ENCODE peak calls at places on chromosomes 5 and 9, in four cellular contexts. U is fibroblast of pulmonary artery, B is thyroid gland, K is retinal pigment epithelial cell. J is an unnamed sample.

GRCh38 chr5:168342151-168342825 is 50.8 kb downstream of the WWC1 start:
- DNase-seq in U (no peak), B (peak), K (no peak), J (no peak)

GRCh38 chr5:156615901-156616300 is 234.2 kb upstream of the PPP1R2B start:
- DNase-seq in U (no peak), B (no peak), K (no peak), J (no peak)

GRCh38 chr5:133867341-133867740 is 101.1 kb downstream of the C5orf15 start:
- DNase-seq in U (no peak), B (no peak), K (no peak), J (no peak)

GRCh38 chr5:51500-51823 is 40.5 kb upstream of the PLEKHG4B start:
- DNase-seq in U (no peak), B (no peak), K (no peak), J (no peak)

GRCh38 chr5:136162001-136162400 is 29.4 kb downstream of the SMAD5 start:
- DNase-seq in U (no peak), B (peak), K (no peak), J (peak)

GRCh38 chr5:2722901-2723300 is 28.6 kb downstream of the IRX2 start:
- DNase-seq in U (no peak), B (no peak), K (no peak), J (no peak)

GRCh38 chr9:128841704-128842492 is 12.3 kb upstream of the SPOUT1 start:
- DNase-seq in U (no peak), B (no peak), K (no peak), J (no peak)

GRCh38 chr5:14447958-14448881 is 133.4 kb upstream of the OTULINL start:
- DNase-seq in U (peak), B (peak), K (no peak), J (peak)

GRCh38 chr5:141680751-141681201 is 1.3 kb downstream of the ARAP3 start:
- DNase-seq in U (peak), B (peak), K (no peak), J (no peak)

GRCh38 chr9:130327070-130327780 is 61.7 kb downstream of the HMCN2 start:
- DNase-seq in U (no peak), B (no peak), K (no peak), J (no peak)

GRCh38 chr5:176647870-176648466 is 684 bp downstream of the TSPAN17 start:
- DNase-seq in U (peak), B (peak), K (no peak), J (no peak)

GRCh38 chr5:176646707-176647029 is 616 bp upstream of the TSPAN17 start:
- DNase-seq in U (no peak), B (no peak), K (no peak), J (no peak)

GRCh38 chr5:176644878-176645670 is 2.2 kb upstream of the TSPAN17 start:
- DNase-seq in U (no peak), B (no peak), K (no peak), J (no peak)

GRCh38 chr5:176647030-176647869 is at the start of gene TSPAN17:
- DNase-seq in U (peak), B (peak), K (peak), J (peak)

DNA sequence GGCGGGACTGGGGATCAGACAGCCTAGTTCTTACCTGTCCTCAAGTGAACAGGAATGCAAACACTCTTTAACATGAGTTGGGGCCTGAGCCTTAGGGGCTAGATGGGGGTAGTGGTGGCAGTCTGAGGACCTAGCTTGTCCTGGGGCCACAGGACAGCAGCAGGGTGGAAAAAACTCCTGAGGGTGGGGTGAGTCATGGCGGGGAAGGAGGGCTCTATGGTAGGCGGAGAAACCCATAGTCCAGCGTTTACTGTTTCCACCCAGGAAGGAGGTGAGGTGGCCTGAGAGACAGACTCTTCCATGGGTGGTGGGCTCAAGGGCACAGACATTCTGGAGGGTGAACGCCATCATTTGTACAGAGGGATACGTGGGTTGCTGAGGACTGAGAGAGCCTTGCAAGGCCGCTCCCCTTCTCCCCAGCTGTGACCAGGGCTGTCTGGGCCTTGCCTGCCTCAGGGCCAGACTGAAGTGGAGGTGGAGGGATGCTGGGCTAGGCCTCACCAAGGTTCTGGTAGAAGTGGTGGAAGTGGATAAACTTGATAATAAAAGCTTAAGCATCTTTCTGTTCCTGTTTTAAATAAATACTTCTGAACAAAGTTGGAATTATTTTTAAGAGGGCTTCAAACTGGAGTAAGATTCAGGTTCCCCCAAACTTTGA is 1.1 kb upstream of the TSPAN17 start:
- DNase-seq in U (no peak), B (no peak), K (no peak), J (no peak)
- H3K4me3 ChIP-seq in U (no peak), B (no peak), K (no peak), J (no peak)

GRCh38 chr5:94463739-94464138 is 154.7 kb downstream of the KIAA0825 start:
- DNase-seq in U (peak), B (no peak), K (no peak), J (no peak)
- TF ChIP-seq CTCF in U (no peak), B (no peak), K (no peak), J (no peak)

DNA sequence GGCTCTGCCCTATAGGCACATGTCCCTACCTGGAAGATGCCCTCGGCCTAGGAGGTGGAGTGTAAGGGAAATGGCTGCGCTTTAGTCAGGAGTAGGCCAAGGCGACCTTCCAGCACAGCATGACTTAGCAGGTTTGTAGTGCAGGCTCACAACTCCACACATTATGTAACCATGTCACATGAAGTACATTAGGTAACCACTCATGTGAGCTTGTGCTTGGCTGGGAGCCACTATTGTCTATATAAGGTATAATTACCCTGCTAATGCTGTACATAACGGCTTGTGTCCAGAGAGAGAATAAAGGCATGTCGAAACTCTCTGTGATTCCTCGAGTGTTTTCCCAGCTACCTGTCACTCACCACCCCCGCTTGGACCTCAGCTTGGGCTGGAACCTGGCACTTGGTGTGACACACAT is 74.9 kb downstream of the CAMK4 start:
- DNase-seq in U (peak), B (no peak), K (no peak), J (no peak)
- H3K4me3 ChIP-seq in U (no peak), B (no peak), K (no peak), J (no peak)

GRCh38 chr9:21833090-21833801 is 30.8 kb downstream of the MTAP start:
- DNase-seq in U (no peak), B (no peak), K (no peak), J (no peak)
- TF ChIP-seq CTCF in U (no peak), B (no peak), K (no peak), J (no peak)

DNA sequence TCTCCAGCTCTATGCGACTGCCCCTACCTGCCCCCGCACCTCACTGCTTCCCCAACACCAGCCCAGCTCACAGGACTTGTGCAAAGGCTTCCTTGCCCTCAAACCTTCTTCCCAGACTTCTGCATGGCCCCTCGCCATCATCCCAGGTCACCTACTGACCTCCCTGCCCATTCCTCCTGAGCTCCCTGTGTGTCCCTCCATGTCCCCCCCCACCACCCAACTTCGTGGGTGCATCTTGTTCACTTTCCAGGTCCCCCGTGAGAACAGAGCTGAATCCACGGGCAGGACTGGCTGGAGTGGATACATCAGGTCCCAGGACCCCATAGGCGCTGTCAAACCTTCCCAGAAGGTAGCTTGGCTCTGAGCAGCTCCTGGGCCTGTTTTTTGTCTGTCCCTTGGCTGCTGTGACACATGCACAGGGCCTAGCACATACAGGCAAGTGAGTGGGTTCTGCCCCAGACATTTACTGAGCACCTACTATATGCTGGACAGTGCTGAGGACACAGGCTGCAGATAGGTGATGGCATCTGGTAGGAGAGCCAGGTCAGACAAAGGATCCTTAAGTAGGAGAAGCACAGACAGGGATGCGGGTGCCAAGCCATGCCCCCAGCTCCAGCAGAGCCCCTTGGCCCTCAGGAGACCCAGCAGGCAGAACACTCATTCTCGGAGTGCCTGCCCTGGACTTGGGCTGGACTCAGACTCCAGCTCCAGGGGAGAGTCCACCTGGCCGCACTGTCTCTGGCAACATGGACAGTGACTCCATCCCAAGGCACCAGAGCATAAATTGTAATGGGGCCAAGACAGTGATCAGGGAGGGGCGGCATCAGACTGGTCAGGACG is 15.0 kb downstream of the NINJ1 start:
- DNase-seq in U (no peak), B (no peak), K (no peak), J (no peak)
- H3K4me3 ChIP-seq in U (no peak), B (no peak), K (no peak), J (no peak)

GRCh38 chr9:120730661-120731514 is 16.6 kb upstream of the MEGF9 start:
- DNase-seq in U (peak), B (peak), K (peak), J (peak)
- TF ChIP-seq CTCF in U (no peak), B (no peak), K (no peak), J (no peak)

GRCh38 chr9:38649731-38650363 is 29.5 kb upstream of the ANKRD18A start:
- DNase-seq in U (no peak), B (no peak), K (no peak), J (no peak)
- H3K4me3 ChIP-seq in U (no peak), B (no peak), K (no peak), J (no peak)

DNA sequence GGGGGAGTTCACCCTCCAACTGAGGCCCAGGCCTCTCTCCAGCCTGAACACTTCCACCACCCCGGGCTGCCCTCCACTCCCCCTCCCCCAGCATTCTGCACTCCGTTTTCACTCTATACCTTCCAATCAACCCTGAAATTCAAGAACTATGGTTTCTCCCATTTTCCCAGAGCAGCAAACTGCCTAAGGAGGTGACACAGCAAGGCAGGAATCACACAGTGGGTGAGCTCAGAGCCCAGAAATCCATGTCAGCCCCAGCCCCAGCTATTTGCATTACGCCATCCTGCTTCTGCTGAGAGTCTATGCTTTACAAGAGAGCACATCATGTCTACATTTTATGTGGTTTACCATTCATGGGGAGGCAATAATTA is 12.0 kb downstream of the MSX2 start:
- DNase-seq in U (peak), B (no peak), K (no peak), J (peak)
- TF ChIP-seq CTCF in U (no peak), B (no peak), K (no peak), J (no peak)